ENCODE peak calls at places on chromosomes 1 and 21, in eight cellular contexts. L is IMR-90, H is lower leg skin, G is GM12892, X is heart left ventricle, Y is sigmoid colon, F is stomach, E is prostate gland. Q is an unnamed sample.

GRCh38 chr1:231918239-231919015 is 291.8 kb downstream of the DISC1 start:
- DNase-seq in H (no peak), Y (no peak), G (no peak), E (no peak), F (no peak), X (no peak), L (peak; percentile 78), Q (peak; percentile 25)

GRCh38 chr21:46066843-46067331 is 31.0 kb upstream of the COL6A2 start:
- DNase-seq in X (no peak), E (no peak), L (peak; percentile 56), Y (peak; percentile 87), H (no peak), G (no peak), F (peak; percentile 49), Q (no peak)

GRCh38 chr1:53580739-53581475 is 121.7 kb downstream of the DMRTB1 start:
- DNase-seq in E (no peak), X (peak; percentile 6), L (no peak), H (no peak), G (no peak), Y (peak; percentile 14), F (no peak), Q (no peak)

GRCh38 chr1:22245716-22246115 is 102.8 kb upstream of the WNT4 start:
- DNase-seq in G (no peak), L (no peak), H (no peak), E (no peak), F (no peak), Y (no peak), X (no peak), Q (no peak)

GRCh38 chr1:83500987-83501591 is 497.8 kb downstream of the TTLL7 start:
- DNase-seq in F (no peak), L (no peak), G (peak; percentile 5), H (no peak), E (no peak), X (no peak), Y (no peak), Q (no peak)

GRCh38 chr1:32464716-32465540 is at the start of gene ZBTB8B:
- DNase-seq in L (peak; percentile 41), G (peak; percentile 44), F (peak; percentile 71), E (peak; percentile 80), X (peak; percentile 78), H (peak; percentile 18), Y (peak; percentile 67), Q (no peak)

GRCh38 chr1:3703786-3704396 is 48.4 kb upstream of the CCDC27 start:
- DNase-seq in G (no peak), H (no peak), Y (no peak), L (no peak), E (peak; percentile 35), X (no peak), F (no peak), Q (no peak)

GRCh38 chr1:6103111-6103853 is 57.6 kb downstream of the KCNAB2 start:
- DNase-seq in E (no peak), X (peak; percentile 61), Y (peak; percentile 58), L (no peak), G (no peak), H (no peak), F (no peak), Q (no peak)

GRCh38 chr21:38925923-38926322 is 120.2 kb downstream of the ETS2 start:
- DNase-seq in X (peak; percentile 72), G (no peak), Y (peak; percentile 91), H (peak; percentile 72), E (peak; percentile 63), L (peak; percentile 89), F (peak; percentile 45), Q (peak; percentile 78)

GRCh38 chr1:6176751-6177150 is 3.4 kb downstream of the CHD5 start:
- DNase-seq in Y (no peak), G (no peak), H (no peak), E (no peak), L (no peak), F (no peak), X (no peak), Q (no peak)

GRCh38 chr1:210446479-210446878 is 117.8 kb downstream of the HHAT start:
- DNase-seq in Y (no peak), E (no peak), F (no peak), L (peak; percentile 30), H (no peak), X (no peak), G (no peak), Q (peak; percentile 41)

GRCh38 chr1:182348916-182349747 is 42.5 kb downstream of the GLUL start:
- DNase-seq in L (no peak), H (no peak), X (no peak), Y (peak; percentile 69), E (no peak), F (no peak), G (no peak), Q (no peak)

GRCh38 chr1:30422251-30422650 is 301.1 kb downstream of the MATN1 start:
- DNase-seq in Y (peak; percentile 41), X (no peak), L (no peak), G (no peak), H (no peak), F (no peak), E (no peak), Q (no peak)

GRCh38 chr1:173580081-173580480 is 22.8 kb downstream of the SLC9C2 start:
- DNase-seq in F (no peak), X (no peak), Y (no peak), E (no peak), L (no peak), G (no peak), H (no peak), Q (no peak)
- TF ChIP-seq POLR2A in F (no peak), X (no peak), Y (no peak), E (no peak), L (no peak), G (no peak), H (no peak), Q (no peak)

DNA sequence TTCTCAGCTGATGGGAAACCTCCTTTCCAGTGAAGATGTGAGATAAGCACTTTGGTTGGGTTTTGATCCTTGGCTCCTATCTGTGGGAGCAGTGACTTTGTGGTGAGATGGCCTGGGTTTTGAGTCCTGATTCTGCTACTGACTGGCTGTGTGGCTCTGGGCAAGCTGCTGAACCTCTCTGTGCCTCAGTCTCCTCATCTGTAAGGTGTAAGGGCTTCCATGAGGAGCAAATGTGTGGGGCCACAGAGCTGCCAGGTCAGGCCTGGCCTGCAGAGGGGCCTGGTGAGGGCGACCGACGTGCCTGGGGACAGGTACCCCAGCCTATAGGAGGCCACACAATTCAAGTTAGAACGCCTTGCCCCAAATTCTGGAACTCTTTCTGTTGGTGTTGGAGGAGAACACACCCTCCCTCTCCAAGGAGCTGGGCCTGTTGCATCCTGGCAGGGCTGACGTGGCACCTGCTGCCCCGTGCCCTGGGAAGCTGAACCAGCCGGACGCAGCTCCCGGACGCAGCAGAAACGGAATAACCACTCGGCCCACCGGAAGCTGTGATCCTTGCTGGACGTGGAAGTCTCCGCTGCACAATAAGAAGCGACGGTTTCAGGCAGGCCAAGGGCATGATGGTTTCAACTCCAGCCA is 62.7 kb downstream of the AGPAT3 start:
- DNase-seq in E (no peak), Y (no peak), X (no peak), H (no peak), L (no peak), F (no peak), G (no peak), Q (no peak)
- TF ChIP-seq POLR2A in E (no peak), Y (no peak), X (no peak), H (no peak), L (no peak), F (no peak), G (no peak), Q (no peak)

GRCh38 chr1:42776499-42776898 is 8.3 kb upstream of the TMEM269 start:
- DNase-seq in F (no peak), Y (no peak), X (no peak), L (no peak), E (no peak), G (no peak), H (no peak), Q (no peak)

GRCh38 chr1:42773420-42773819 is 6.4 kb downstream of the C1orf50 start:
- DNase-seq in X (no peak), L (no peak), E (no peak), G (no peak), Y (no peak), F (no peak), H (no peak), Q (no peak)

GRCh38 chr1:42779725-42780124 is 5.1 kb upstream of the TMEM269 start:
- DNase-seq in H (no peak), F (no peak), L (no peak), Y (no peak), E (no peak), G (no peak), X (no peak), Q (no peak)

GRCh38 chr1:42777860-42778259 is 6.9 kb upstream of the TMEM269 start:
- DNase-seq in X (no peak), G (no peak), E (no peak), Y (no peak), H (no peak), F (no peak), L (peak; percentile 46), Q (peak; percentile 38)

DNA sequence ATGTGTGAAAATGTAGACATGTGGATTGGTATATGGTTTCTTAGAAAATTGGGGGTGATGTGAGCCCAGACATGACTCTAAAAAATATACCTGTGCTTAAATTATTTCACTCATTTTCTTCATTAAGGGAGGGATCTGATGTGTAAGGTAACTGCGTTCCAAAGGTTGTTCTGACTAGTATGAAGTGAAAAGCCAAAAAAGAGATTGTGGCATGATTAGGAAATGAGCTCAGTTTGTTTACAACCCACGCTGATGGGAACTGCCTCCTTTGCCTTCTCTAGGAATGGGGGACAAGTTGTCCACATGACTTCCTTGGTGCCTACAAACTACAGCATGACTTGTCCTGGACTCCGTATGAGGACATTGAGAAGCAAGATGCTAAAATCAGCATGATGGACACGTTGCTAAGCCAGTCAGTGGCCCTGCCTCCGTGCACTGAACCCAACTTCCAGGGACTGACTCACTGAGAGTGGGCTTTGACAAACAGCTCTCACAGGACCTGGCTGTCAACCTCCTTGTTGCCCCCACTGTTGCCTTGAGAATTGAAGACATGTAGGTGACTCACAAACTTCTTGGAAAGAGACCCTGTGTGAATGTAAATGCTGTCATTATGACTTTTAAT is 8.0 kb downstream of the C1orf50 start:
- DNase-seq in L (peak; percentile 6), G (no peak), F (no peak), E (no peak), H (no peak), X (no peak), Y (no peak), Q (no peak)
- TF ChIP-seq POLR2A in L (no peak), G (no peak), F (no peak), E (no peak), H (no peak), X (no peak), Y (no peak), Q (no peak)

DNA sequence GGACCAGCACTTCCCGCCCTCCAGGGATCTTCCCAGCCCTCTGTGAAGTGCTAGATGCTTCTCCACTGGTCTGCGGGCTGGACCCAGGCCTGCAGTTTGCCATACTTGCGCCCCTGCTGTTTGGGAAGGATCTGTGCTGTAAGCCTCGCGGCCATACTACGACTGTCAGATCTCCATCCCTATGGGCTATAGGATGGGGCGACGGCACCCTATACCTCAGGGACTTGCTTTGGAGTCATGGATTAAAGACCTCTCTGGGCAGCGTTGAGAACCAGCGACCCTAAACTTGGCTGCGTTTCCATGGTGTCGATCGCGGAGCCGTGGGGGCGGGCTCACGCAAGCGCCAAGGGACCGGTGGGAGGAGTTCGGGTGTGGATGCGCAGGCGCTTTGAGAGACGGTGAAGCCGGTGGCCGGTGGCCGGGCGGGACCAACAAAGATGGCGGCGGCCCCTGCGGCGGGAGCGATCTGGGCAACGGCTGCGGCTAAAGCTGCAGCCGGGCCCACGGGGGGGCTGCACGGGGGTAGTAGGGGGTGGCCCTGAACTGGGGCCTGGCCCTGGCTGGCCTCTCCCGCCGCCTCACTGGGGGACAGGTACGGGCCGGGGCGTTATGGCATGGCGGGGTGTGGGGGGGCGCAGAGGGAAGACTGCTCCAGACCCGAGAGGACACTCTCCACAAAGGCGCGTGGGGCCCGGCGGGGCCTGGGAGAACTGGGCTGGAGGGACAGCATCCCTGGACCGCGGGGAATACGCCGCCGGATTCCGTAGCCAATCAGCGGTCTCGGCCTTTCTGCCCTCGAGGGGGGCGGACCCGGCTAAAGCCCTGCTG is at the start of gene USP21:
- DNase-seq in H (peak; percentile 91), Y (peak; percentile 96), F (peak; percentile 94), G (peak; percentile 98), L (peak; percentile 84), E (peak; percentile 91), X (peak; percentile 96), Q (peak; percentile 77)
- TF ChIP-seq POLR2A in H (no peak), Y (peak; percentile 47), F (peak; percentile 21), G (peak; percentile 76), L (no peak), E (peak; percentile 63), X (no peak), Q (peak; percentile 65)